ENCODE peak calls at places on chromosomes 13 and 19, in four cellular contexts. I, Y, P and A are unnamed samples.

GRCh38 chr19:33468361-33469170 is 53.0 kb downstream of the PEPD start:
- DNase-seq in I (no peak), Y (no peak), P (peak), A (no peak)

GRCh38 chr19:48728882-48729645 is 9.5 kb upstream of the MAMSTR start:
- DNase-seq in I (no peak), Y (no peak), P (no peak), A (no peak)

GRCh38 chr13:113238542-113238941 is 29.1 kb downstream of the CUL4A start:
- DNase-seq in I (no peak), Y (no peak), P (no peak), A (no peak)

GRCh38 chr19:18697680-18698079 is 14.2 kb downstream of the CRTC1 start:
- DNase-seq in I (no peak), Y (no peak), P (no peak), A (no peak)

GRCh38 chr13:74443623-74444022 is 309.4 kb upstream of the KLF12 start:
- DNase-seq in I (no peak), Y (no peak), P (no peak), A (no peak)

GRCh38 chr13:74675185-74675584 is 541.0 kb upstream of the KLF12 start:
- DNase-seq in I (no peak), Y (no peak), P (no peak), A (no peak)

GRCh38 chr19:10699650-10700335 is 1.4 kb upstream of the QTRT1 start:
- DNase-seq in I (peak), Y (no peak), P (peak), A (no peak)

GRCh38 chr19:18159810-18160209 is 6.8 kb downstream of the PIK3R2 start:
- DNase-seq in I (no peak), Y (no peak), P (no peak), A (no peak)

GRCh38 chr13:41364043-41364442 is 53.0 kb downstream of the NAA16 start:
- DNase-seq in I (no peak), Y (no peak), P (no peak), A (no peak)

GRCh38 chr13:102399791-102400618 is 1.8 kb downstream of the FGF14 start:
- DNase-seq in I (peak), Y (no peak), P (no peak), A (no peak)
- TF ChIP-seq SIN3A in I (no peak), Y (no peak), P (no peak), A (no peak)

GRCh38 chr19:46788101-46788967 is at the start of gene SLC1A5:
- DNase-seq in I (peak), Y (peak), P (peak), A (peak)
- TF ChIP-seq CTCF in I (no peak), Y (no peak), P (no peak), A (no peak)

GRCh38 chr13:20227730-20228129 is 4.4 kb downstream of the GJB6 start:
- DNase-seq in I (no peak), Y (no peak), P (no peak), A (no peak)

GRCh38 chr13:20230913-20231838 is 943 bp downstream of the GJB6 start:
- DNase-seq in I (no peak), Y (no peak), P (no peak), A (no peak)

GRCh38 chr13:20232556-20233277 is 598 bp upstream of the GJB6 start:
- DNase-seq in I (no peak), Y (no peak), P (no peak), A (no peak)

GRCh38 chr13:20227288-20227687 is 4.8 kb downstream of the GJB6 start:
- DNase-seq in I (no peak), Y (no peak), P (no peak), A (no peak)

DNA sequence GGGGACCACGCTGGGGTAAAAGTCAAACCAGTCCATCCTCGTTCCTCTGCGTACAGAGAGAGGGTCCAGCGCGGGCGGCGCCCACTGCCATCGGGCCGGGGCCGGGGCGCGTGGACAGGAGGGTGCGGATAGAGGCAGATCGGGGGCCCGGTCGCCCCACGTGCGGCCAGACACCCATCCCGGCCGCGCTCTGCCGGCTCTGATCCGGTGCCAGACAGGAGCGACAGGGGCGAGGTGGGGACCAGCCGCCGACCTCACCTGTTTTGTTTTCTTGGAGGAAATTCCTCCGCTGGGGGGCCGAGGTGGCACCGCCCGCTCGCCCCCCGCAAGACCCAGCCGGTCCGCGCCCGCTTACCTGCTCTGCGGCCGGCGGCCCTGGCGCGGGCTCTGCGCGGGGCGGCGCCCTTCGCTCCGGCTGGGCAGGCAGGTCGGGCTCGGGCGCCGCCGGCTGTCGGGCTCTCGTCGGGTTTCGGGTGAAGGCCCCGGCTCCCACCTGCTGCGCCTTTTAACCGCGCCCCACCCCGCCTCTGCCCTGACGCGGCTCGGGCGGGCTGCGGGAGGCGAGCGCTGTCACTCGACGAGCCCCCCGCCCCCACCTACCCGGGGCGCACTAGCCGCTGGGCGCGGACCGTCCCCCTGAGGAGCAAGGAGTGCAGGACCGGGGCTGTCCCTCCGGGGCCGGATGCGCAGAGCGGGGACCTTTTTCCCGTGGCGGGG is at the start of gene GJB6:
- DNase-seq in I (peak), Y (peak), P (no peak), A (no peak)
- H3K27ac ChIP-seq in I (no peak), Y (no peak), P (no peak), A (no peak)

DNA sequence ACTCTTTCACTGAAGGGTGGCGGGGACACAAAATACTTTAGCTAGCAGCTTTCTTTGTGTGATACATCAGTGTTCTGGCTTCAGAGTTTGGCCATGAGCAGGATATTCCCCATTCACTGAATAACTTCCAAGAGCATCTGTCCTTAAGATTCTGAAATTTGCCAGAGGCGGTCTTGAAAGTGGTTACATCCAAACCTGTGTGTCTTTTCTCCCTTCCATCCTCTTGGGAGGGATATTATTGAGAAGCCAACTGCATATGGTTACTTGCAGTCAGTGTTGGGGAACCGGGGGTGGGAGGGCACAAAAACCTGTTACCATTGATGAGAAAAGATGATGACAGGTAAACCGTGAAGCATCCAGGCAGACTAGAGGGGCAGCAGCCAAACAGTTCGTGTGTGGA is 104.7 kb downstream of the WDFY2 start:
- DNase-seq in I (no peak), Y (no peak), P (no peak), A (no peak)
- TF ChIP-seq SIN3A in I (no peak), Y (no peak), P (no peak), A (no peak)

DNA sequence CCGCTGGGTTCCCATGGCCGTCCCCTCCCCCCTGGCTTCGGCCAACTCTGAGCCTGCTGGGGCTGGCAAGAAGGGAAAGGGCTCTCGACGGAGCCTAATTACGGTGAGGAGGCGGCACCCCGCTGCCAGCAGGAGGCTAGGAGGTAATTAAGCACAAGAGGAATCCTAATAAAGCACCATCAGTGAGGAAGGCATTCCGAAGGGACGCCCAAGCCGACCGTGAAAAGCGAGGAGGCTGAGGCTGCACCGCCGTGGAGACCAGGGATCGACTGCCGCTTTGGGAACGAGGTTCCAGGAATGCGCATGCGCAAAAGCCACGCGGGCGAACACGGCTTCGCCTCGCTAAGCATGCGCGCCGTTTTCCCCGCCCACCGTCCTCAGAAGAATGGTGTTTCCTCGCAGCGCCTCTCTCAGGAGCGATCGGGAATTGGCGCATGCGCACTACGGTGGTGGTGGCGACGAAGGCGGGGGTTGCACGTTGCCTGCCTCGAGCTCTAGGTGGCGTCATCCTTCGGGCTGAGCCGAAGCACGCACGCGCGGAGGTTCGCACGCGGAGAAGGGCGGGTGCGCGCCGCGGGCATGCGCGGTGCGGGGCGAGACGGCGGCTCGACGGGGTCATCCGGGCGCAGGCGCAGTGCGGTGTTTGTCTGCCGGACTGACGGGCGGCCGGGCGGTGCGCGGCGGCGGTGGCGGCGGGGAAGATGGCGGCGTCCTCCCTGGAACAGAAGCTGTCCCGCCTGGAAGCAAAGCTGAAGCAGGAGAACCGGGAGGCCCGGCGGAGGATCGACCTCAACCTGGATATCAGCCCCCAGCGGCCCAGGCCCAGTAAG is at the start of gene MAP2K7:
- DNase-seq in I (peak), Y (peak), P (peak), A (peak)
- TF ChIP-seq CTCF in I (peak), Y (peak), P (peak), A (peak)

GRCh38 chr19:6427131-6427530 is 2.5 kb upstream of the KHSRP start:
- DNase-seq in I (no peak), Y (no peak), P (no peak), A (no peak)
- H3K27ac ChIP-seq in I (no peak), Y (no peak), P (no peak), A (no peak)

DNA sequence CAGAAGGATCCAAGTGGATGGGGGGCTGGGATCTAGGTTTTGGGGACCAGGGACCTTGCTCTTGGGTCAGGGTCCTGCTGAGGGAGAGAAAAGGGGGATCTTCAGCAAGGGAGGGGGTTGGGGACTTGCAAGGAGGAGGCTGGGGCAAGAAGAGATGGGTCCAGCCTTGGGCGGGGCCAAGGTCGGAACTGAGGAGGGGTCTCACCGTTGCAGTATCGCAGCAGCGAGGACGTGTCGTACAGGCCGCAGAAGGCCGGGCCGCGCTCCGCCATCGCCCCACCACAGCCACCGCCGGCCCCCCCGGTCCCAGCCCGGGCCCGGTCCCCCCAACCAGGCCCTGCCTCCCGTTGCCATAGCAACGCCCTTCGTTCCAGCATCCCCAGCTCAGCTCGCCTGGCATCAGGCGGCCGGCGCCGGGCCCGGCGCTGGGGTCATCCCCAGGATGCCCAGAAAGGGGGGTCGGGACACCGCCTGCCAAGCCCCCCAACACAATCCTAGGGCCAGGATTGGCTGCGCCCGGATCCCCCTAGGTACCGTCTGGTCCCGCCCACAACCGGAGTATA is 6.0 kb upstream of the EML2 start:
- DNase-seq in I (no peak), Y (no peak), P (no peak), A (no peak)
- TF ChIP-seq SIN3A in I (no peak), Y (no peak), P (no peak), A (no peak)